ENCODE peak calls at places on chromosomes 7 and 10, in six cellular contexts. H, T, Q, L, V and P are unnamed samples.

GRCh38 chr7:131208777-131209176 is 118.9 kb upstream of the MKLN1 start:
- DNase-seq in T (no peak), L (no peak), V (no peak), H (no peak), Q (no peak), P (no peak)

GRCh38 chr7:47915066-47915976 is 32.9 kb downstream of the PKD1L1 start:
- DNase-seq in L (no peak), T (no peak), H (no peak), V (no peak), Q (no peak), P (no peak)

GRCh38 chr7:37511852-37512377 is 63.3 kb upstream of the ELMO1 start:
- DNase-seq in L (no peak), T (no peak), Q (no peak), H (no peak), V (no peak), P (no peak)

GRCh38 chr7:100210803-100211202 is 8.9 kb upstream of the PVRIG start:
- DNase-seq in Q (no peak), H (no peak), L (no peak), T (no peak), V (no peak), P (no peak)

GRCh38 chr10:5946786-5947185 is 30.6 kb downstream of the IL15RA start:
- DNase-seq in V (no peak), Q (no peak), T (no peak), H (no peak), L (no peak), P (no peak)

GRCh38 chr7:137454169-137455166 is 110.9 kb upstream of the PTN start:
- DNase-seq in Q (no peak), L (peak; percentile 13), H (peak; percentile 69), T (no peak), V (no peak), P (peak; percentile 13)

GRCh38 chr10:60299961-60300883 is 89.5 kb downstream of the ANK3 start:
- DNase-seq in Q (no peak), T (no peak), V (no peak), H (no peak), L (no peak), P (no peak)

GRCh38 chr7:77846317-77847092 is 47.9 kb downstream of the PHTF2 start:
- DNase-seq in V (no peak), T (no peak), H (no peak), L (no peak), Q (no peak), P (no peak)

GRCh38 chr7:112414855-112415490 is 35.3 kb upstream of the IFRD1 start:
- DNase-seq in L (no peak), Q (peak; percentile 36), V (no peak), T (no peak), H (peak; percentile 70), P (peak; percentile 67)

GRCh38 chr7:25780904-25781303 is 371.1 kb upstream of the NFE2L3 start:
- DNase-seq in H (no peak), V (no peak), L (no peak), Q (no peak), T (no peak), P (no peak)

GRCh38 chr10:114367041-114367675 is 37.1 kb downstream of the AFAP1L2 start:
- DNase-seq in H (no peak), V (no peak), T (no peak), Q (no peak), L (no peak), P (no peak)

GRCh38 chr10:114370199-114370598 is 34.1 kb downstream of the AFAP1L2 start:
- DNase-seq in T (no peak), L (no peak), H (no peak), V (no peak), Q (no peak), P (no peak)

GRCh38 chr10:114364726-114365125 is 39.6 kb downstream of the AFAP1L2 start:
- DNase-seq in T (no peak), L (no peak), V (no peak), H (no peak), Q (no peak), P (no peak)

GRCh38 chr10:114370993-114371392 is 33.3 kb downstream of the AFAP1L2 start:
- DNase-seq in L (no peak), V (no peak), Q (no peak), H (no peak), T (no peak), P (no peak)

DNA sequence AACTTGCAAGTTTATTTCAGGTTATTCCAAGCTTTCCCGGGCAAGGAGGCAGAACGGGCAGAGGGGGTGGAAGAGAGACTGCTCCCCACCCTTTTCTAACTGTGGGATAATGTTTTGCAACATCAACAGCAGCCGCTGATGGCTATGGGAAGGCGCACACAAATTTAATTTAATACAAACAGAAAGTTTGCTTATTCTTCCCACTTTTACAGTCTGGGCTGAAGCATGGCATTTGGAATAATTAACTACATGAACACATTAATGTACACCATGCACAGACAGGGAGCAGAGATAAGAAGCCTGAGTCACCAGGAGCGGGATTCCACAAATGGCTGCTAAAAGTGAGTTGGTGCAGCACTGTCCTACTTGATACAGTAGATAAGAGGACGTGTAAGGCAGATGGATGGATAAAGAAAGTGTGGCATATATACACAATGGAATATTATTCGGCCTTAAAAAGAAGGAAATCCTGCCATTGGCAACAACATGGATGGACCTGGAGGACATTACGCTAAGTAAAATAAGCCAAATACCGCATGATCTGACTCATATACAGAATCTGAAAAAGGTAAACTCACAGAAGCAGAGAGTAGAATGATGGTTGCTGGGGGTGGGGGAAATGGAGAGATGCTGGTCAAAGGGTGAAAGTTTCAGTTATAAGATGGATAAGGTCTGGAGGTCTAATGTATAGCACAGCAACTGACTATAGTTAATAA is 36.5 kb downstream of the AFAP1L2 start:
- DNase-seq in L (no peak), Q (no peak), H (no peak), V (no peak), T (no peak), P (peak; percentile 43)
- H3K27ac ChIP-seq in L (peak overlapping the region; percentile 42), Q (no peak overlapping the region), H (no peak overlapping the region), V (no peak overlapping the region), T (no peak overlapping the region), P (peak overlapping the region; percentile 72)

GRCh38 chr7:122312789-122313188 is 8.2 kb upstream of the FEZF1 start:
- DNase-seq in L (no peak), Q (no peak), V (no peak), T (no peak), H (no peak), P (no peak)

GRCh38 chr7:122307228-122307619 is 2.7 kb upstream of the FEZF1 start:
- DNase-seq in T (no peak), V (no peak), L (no peak), Q (no peak), H (no peak), P (no peak)

GRCh38 chr7:122311719-122312118 is 7.2 kb upstream of the FEZF1 start:
- DNase-seq in Q (no peak), H (no peak), T (no peak), L (no peak), V (no peak), P (no peak)

GRCh38 chr7:122311280-122311679 is 6.7 kb upstream of the FEZF1 start:
- DNase-seq in V (no peak), L (no peak), T (no peak), Q (no peak), H (no peak), P (no peak)

GRCh38 chr7:122310119-122311021 is 5.8 kb upstream of the FEZF1 start:
- DNase-seq in Q (no peak), H (no peak), T (peak; percentile 14), L (no peak), V (no peak), P (no peak)
- TF ChIP-seq CTCF in Q (no peak), H (no peak), T (no peak), L (no peak), V (no peak), P (no peak)

GRCh38 chr10:373015-373414 is 237.8 kb downstream of the ZMYND11 start:
- DNase-seq in V (no peak), Q (no peak), T (no peak), H (no peak), L (no peak), P (no peak)

GRCh38 chr10:372566-372965 is 237.3 kb downstream of the ZMYND11 start:
- DNase-seq in L (no peak), T (no peak), Q (no peak), H (no peak), V (no peak), P (no peak)

GRCh38 chr10:375885-376505 is 240.7 kb downstream of the ZMYND11 start:
- DNase-seq in T (no peak), V (no peak), Q (no peak), L (no peak), H (no peak), P (no peak)

GRCh38 chr10:373516-374309 is 238.5 kb downstream of the ZMYND11 start:
- DNase-seq in H (peak; percentile 4), T (no peak), L (peak; percentile 25), V (no peak), Q (no peak), P (no peak)

DNA sequence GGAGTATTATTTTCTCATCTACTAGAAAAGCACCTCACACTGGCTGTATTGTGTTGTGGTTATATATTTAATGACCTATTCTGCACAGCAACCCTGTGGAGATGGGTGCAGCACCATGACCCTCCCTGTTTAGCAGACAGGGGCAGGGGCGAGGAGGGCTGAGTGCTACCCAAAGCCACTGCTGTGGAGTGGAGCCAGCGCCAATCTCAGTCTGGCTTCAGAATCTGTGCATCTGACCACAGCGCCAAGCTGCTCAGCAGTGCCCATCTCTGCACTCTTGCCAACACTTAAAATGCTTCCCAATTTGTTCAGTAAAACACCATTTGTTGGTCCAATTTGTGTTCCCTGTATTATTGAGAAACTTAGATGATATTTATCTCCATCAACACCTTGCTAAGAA is 239.1 kb downstream of the ZMYND11 start:
- DNase-seq in T (no peak), V (no peak), L (no peak), Q (no peak), H (no peak), P (no peak)
- H3K27ac ChIP-seq in T (no peak overlapping the region), V (no peak overlapping the region), L (no peak overlapping the region), Q (no peak overlapping the region), H (no peak overlapping the region), P (no peak overlapping the region)

GRCh38 chr7:15167912-15168311 is 265.4 kb upstream of the DGKB start:
- DNase-seq in V (no peak), L (no peak), T (no peak), H (peak; percentile 6), Q (no peak), P (no peak)

GRCh38 chr7:15166620-15167019 is 264.1 kb upstream of the DGKB start:
- DNase-seq in V (no peak), T (no peak), Q (no peak), L (no peak), H (no peak), P (no peak)

GRCh38 chr7:15174470-15174869 is 271.9 kb upstream of the DGKB start:
- DNase-seq in V (no peak), H (no peak), L (no peak), T (no peak), Q (no peak), P (no peak)

GRCh38 chr7:15168489-15168888 is 265.9 kb upstream of the DGKB start:
- DNase-seq in V (no peak), H (no peak), Q (no peak), L (no peak), T (no peak), P (no peak)
- TF ChIP-seq CTCF in V (no peak), H (peak; percentile 24), Q (no peak), L (no peak), T (no peak), P (no peak)

DNA sequence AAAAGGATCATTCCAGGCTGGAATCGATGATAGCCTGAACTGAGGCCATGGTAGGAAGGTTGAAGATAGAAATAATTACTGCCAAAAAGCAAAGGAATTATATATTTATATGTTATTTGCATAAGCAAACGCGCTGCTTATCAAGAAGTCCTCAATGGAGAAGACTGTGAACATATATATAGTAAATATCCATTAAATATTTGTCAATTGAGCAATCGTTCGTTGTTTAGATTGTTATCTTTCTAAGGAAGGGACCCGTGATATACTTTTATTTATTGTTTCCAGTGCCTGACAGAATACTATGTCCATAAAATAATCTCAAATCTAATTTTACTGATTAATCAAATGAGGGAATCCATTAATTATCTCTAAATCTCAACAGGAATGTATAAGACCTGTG is 11.8 kb upstream of the HERC4 start:
- DNase-seq in H (peak; percentile 61), V (no peak), L (no peak), Q (no peak), T (no peak), P (no peak)
- H3K27ac ChIP-seq in H (peak overlapping the region; percentile 91), V (no peak overlapping the region), L (no peak overlapping the region), Q (no peak overlapping the region), T (no peak overlapping the region), P (no peak overlapping the region)